ENCODE peak calls at places on chromosomes 1 and 21, in seven cellular contexts. One of them, this sample, is unnamed. For H3K4me1, the result is how much of the 10 kb centered on the place peaks cover.

GRCh38 chr21:44989538-44989888 is 49.7 kb downstream of the SLX9 start:
- DNase-seq in A673: no peak
- DNase-seq in mucosa of descending colon: no peak
- DNase-seq in IMR-90: peak
- DNase-seq in tibial artery: no peak
- DNase-seq in astrocyte: no peak
- DNase-seq in transverse colon: no peak
- DNase-seq in this sample: no peak

GRCh38 chr1:149962039-149962647 is 25.5 kb upstream of the MTMR11 start:
- DNase-seq in astrocyte: peak
- DNase-seq in transverse colon: peak
- DNase-seq in mucosa of descending colon: peak
- DNase-seq in IMR-90: peak
- DNase-seq in A673: peak
- DNase-seq in tibial artery: peak
- DNase-seq in this sample: peak

GRCh38 chr1:46094454-46094853 is 38.0 kb downstream of the PIK3R3 start:
- DNase-seq in IMR-90: peak
- DNase-seq in astrocyte: no peak
- DNase-seq in A673: no peak
- DNase-seq in tibial artery: no peak
- DNase-seq in mucosa of descending colon: no peak
- DNase-seq in transverse colon: no peak
- DNase-seq in this sample: no peak

GRCh38 chr1:166170075-166170474 is 3.3 kb upstream of the FAM78B start:
- DNase-seq in mucosa of descending colon: no peak
- DNase-seq in astrocyte: no peak
- DNase-seq in IMR-90: no peak
- DNase-seq in tibial artery: no peak
- DNase-seq in transverse colon: no peak
- DNase-seq in A673: no peak
- DNase-seq in this sample: no peak

GRCh38 chr1:46301406-46302090 is 1.9 kb downstream of the LRRC41 start:
- DNase-seq in mucosa of descending colon: no peak
- DNase-seq in tibial artery: peak
- DNase-seq in A673: peak
- DNase-seq in transverse colon: no peak
- DNase-seq in IMR-90: peak
- DNase-seq in astrocyte: peak
- DNase-seq in this sample: no peak

GRCh38 chr1:198780376-198780775 is 141.5 kb downstream of the PTPRC start:
- DNase-seq in A673: no peak
- DNase-seq in IMR-90: peak
- DNase-seq in tibial artery: no peak
- DNase-seq in astrocyte: no peak
- DNase-seq in transverse colon: no peak
- DNase-seq in mucosa of descending colon: no peak
- DNase-seq in this sample: no peak

GRCh38 chr1:230158422-230159291 is 91.6 kb downstream of the GALNT2 start:
- DNase-seq in tibial artery: no peak
- DNase-seq in A673: peak
- DNase-seq in transverse colon: peak
- DNase-seq in mucosa of descending colon: no peak
- DNase-seq in IMR-90: no peak
- DNase-seq in astrocyte: peak
- DNase-seq in this sample: no peak

GRCh38 chr21:38664315-38664714 is 141.4 kb upstream of the ETS2 start:
- DNase-seq in tibial artery: no peak
- DNase-seq in astrocyte: no peak
- DNase-seq in A673: no peak
- DNase-seq in mucosa of descending colon: no peak
- DNase-seq in IMR-90: no peak
- DNase-seq in transverse colon: no peak
- DNase-seq in this sample: no peak

GRCh38 chr21:23853796-23854379 is 1753.4 kb downstream of the MRPL39 start:
- DNase-seq in transverse colon: no peak
- DNase-seq in astrocyte: no peak
- DNase-seq in A673: peak
- DNase-seq in mucosa of descending colon: peak
- DNase-seq in tibial artery: no peak
- DNase-seq in IMR-90: peak
- DNase-seq in this sample: no peak

GRCh38 chr1:224762701-224763100 is 146.6 kb downstream of the CNIH3 start:
- DNase-seq in transverse colon: no peak
- DNase-seq in tibial artery: no peak
- DNase-seq in IMR-90: no peak
- DNase-seq in A673: no peak
- DNase-seq in astrocyte: no peak
- DNase-seq in mucosa of descending colon: no peak
- DNase-seq in this sample: no peak

GRCh38 chr1:7398982-7399381 is 372.1 kb upstream of the VAMP3 start:
- DNase-seq in tibial artery: no peak
- DNase-seq in A673: no peak
- DNase-seq in transverse colon: no peak
- DNase-seq in astrocyte: no peak
- DNase-seq in mucosa of descending colon: no peak
- DNase-seq in IMR-90: peak
- DNase-seq in this sample: no peak

GRCh38 chr1:199646761-199647160 is 380.7 kb upstream of the NR5A2 start:
- DNase-seq in astrocyte: no peak
- DNase-seq in tibial artery: no peak
- DNase-seq in A673: no peak
- DNase-seq in transverse colon: no peak
- DNase-seq in IMR-90: no peak
- DNase-seq in mucosa of descending colon: no peak
- DNase-seq in this sample: no peak

GRCh38 chr21:34510148-34511142 is 1.6 kb downstream of the KCNE1 start:
- DNase-seq in IMR-90: peak
- DNase-seq in transverse colon: peak
- DNase-seq in mucosa of descending colon: peak
- DNase-seq in astrocyte: no peak
- DNase-seq in A673: peak
- DNase-seq in tibial artery: peak
- DNase-seq in this sample: peak

GRCh38 chr1:234912541-234913312 is 215.9 kb downstream of the TOMM20 start:
- DNase-seq in mucosa of descending colon: no peak
- DNase-seq in A673: no peak
- DNase-seq in tibial artery: no peak
- DNase-seq in IMR-90: no peak
- DNase-seq in transverse colon: no peak
- DNase-seq in astrocyte: no peak
- DNase-seq in this sample: no peak

GRCh38 chr1:234915923-234916675 is 212.5 kb downstream of the TOMM20 start:
- DNase-seq in IMR-90: no peak
- DNase-seq in transverse colon: no peak
- DNase-seq in mucosa of descending colon: no peak
- DNase-seq in A673: peak
- DNase-seq in astrocyte: no peak
- DNase-seq in tibial artery: peak
- DNase-seq in this sample: no peak

GRCh38 chr1:234916840-234917239 is 211.8 kb downstream of the TOMM20 start:
- DNase-seq in transverse colon: no peak
- DNase-seq in IMR-90: no peak
- DNase-seq in tibial artery: no peak
- DNase-seq in A673: no peak
- DNase-seq in astrocyte: no peak
- DNase-seq in mucosa of descending colon: no peak
- DNase-seq in this sample: no peak

GRCh38 chr1:234913771-234914170 is 214.9 kb downstream of the TOMM20 start:
- DNase-seq in IMR-90: no peak
- DNase-seq in tibial artery: no peak
- DNase-seq in transverse colon: no peak
- DNase-seq in astrocyte: no peak
- DNase-seq in mucosa of descending colon: no peak
- DNase-seq in A673: no peak
- DNase-seq in this sample: no peak

DNA sequence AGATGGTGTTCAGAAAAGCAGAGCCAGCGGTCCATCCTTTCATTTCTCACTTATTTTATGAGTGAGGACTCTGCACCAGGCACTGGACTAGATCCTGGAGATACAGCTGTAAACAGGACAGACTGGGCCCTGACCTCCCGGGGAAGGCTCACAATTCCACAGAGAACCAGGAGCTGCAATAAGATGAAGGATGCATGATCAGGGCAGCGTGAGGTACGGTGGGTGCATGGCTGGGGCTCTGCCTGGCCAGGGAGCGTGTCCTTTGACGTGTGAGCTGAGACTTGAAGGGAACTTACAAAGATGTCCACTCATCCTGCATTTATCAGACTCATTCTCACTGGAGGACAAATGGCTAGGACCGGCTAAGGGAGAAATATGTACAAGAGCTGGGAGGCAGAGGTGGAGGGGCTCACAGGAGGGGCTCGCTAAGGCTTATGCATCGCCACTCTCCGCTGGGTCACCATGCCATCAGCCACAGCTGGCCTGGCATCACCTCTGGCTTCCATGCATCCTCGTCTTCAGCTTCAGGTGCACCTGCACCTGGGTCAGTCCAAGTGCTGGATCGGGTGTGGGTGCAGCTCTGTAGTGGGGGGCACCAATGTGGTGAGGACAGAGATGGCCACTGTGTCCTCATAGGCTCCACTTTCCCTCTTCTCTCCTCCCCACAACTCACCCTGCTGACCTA is 213.9 kb downstream of the TOMM20 start:
- DNase-seq in tibial artery: no peak
- DNase-seq in astrocyte: no peak
- DNase-seq in transverse colon: no peak
- DNase-seq in A673: no peak
- DNase-seq in IMR-90: no peak
- DNase-seq in mucosa of descending colon: no peak
- DNase-seq in this sample: no peak
- H3K4me1 ChIP-seq in tibial artery: under half
- H3K4me1 ChIP-seq in astrocyte: under half
- H3K4me1 ChIP-seq in transverse colon: under half
- H3K4me1 ChIP-seq in A673: under half
- H3K4me1 ChIP-seq in IMR-90: under half
- H3K4me1 ChIP-seq in mucosa of descending colon: under half
- H3K4me1 ChIP-seq in this sample: under half

GRCh38 chr1:226123591-226124471 is 61.3 kb downstream of the H3-3A start:
- DNase-seq in astrocyte: no peak
- DNase-seq in IMR-90: peak
- DNase-seq in A673: no peak
- DNase-seq in tibial artery: no peak
- DNase-seq in mucosa of descending colon: peak
- DNase-seq in transverse colon: peak
- DNase-seq in this sample: no peak

GRCh38 chr1:226126824-226127591 is 59.5 kb downstream of the ACBD3 start:
- DNase-seq in astrocyte: no peak
- DNase-seq in A673: no peak
- DNase-seq in transverse colon: peak
- DNase-seq in IMR-90: no peak
- DNase-seq in tibial artery: no peak
- DNase-seq in mucosa of descending colon: peak
- DNase-seq in this sample: no peak

GRCh38 chr1:226123212-226123560 is 60.7 kb downstream of the H3-3A start:
- DNase-seq in A673: no peak
- DNase-seq in mucosa of descending colon: no peak
- DNase-seq in astrocyte: no peak
- DNase-seq in tibial artery: no peak
- DNase-seq in IMR-90: no peak
- DNase-seq in transverse colon: no peak
- DNase-seq in this sample: no peak

GRCh38 chr1:226125097-226125630 is 61.4 kb downstream of the ACBD3 start:
- DNase-seq in mucosa of descending colon: peak
- DNase-seq in transverse colon: peak
- DNase-seq in A673: peak
- DNase-seq in astrocyte: peak
- DNase-seq in tibial artery: peak
- DNase-seq in IMR-90: peak
- DNase-seq in this sample: peak

DNA sequence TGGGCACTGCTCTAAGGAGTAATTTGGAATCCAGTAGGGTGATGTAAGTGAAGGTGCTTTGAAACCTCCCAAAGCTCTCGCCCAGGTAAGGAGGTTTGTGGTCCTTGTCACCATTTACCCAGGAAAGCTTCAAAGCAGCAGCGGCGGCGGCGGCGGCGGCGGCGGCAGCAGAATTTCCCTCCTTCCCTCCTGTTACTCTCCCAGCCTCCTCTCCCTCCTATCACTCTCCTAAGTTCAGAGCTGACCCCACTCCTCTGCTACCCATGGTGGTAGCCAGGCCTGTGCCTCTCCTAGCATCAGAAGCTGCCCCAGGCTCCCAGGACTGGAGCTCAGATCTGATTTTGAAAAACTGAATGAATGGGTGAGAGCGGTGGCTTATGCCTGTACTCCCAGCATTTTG is 60.7 kb downstream of the ACBD3 start:
- DNase-seq in IMR-90: no peak
- DNase-seq in transverse colon: no peak
- DNase-seq in mucosa of descending colon: no peak
- DNase-seq in A673: no peak
- DNase-seq in astrocyte: no peak
- DNase-seq in tibial artery: no peak
- DNase-seq in this sample: peak
- H3K4me1 ChIP-seq in IMR-90: under half
- H3K4me1 ChIP-seq in transverse colon: half or more
- H3K4me1 ChIP-seq in mucosa of descending colon: under half
- H3K4me1 ChIP-seq in A673: under half
- H3K4me1 ChIP-seq in astrocyte: under half
- H3K4me1 ChIP-seq in tibial artery: under half
- H3K4me1 ChIP-seq in this sample: under half

DNA sequence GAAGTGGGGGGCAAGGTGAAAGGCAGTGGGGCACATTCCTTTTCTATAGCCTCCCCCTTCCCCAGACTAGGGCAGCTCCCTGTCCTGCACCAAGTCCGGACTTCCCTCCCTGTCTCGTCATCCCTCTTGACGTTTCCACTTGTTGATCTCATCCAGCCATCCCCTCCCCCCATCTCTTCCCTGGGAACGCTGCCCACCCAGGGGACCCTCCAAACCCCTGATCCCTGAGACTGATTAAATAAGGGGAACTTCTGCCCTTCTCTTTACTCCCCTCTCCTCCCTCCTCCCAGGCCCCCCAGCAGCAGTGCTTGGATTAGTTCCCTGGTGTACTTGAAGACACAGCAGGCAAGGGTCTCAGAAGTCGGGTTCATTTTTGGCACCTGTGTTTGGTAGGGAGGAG is 10.9 kb downstream of the VANGL2 start:
- DNase-seq in A673: no peak
- DNase-seq in mucosa of descending colon: no peak
- DNase-seq in tibial artery: no peak
- DNase-seq in astrocyte: no peak
- DNase-seq in transverse colon: no peak
- DNase-seq in IMR-90: no peak
- DNase-seq in this sample: no peak
- H3K4me1 ChIP-seq in A673: under half
- H3K4me1 ChIP-seq in mucosa of descending colon: under half
- H3K4me1 ChIP-seq in tibial artery: under half
- H3K4me1 ChIP-seq in astrocyte: under half
- H3K4me1 ChIP-seq in transverse colon: under half
- H3K4me1 ChIP-seq in IMR-90: under half
- H3K4me1 ChIP-seq in this sample: under half

DNA sequence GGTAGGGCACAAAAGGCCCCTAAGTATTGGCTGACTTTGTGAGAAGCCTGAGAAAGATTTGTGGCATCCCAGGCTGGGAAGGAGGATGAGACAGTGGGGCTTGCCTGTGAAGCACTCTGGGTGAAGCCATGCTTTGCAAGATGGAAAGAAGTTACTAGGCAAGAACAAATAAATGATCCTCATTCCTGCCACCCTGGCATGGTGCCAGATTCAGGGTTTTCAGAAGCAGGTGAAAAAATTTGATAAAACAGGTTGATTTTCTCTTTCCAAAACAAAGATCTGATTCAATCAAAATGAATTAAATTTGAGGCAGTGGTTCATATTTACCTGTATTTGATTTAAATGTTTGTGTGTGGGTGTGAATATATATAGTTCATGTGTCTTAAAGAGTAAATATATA is 386.9 kb upstream of the PROX1 start:
- DNase-seq in mucosa of descending colon: no peak
- DNase-seq in A673: no peak
- DNase-seq in astrocyte: no peak
- DNase-seq in tibial artery: no peak
- DNase-seq in transverse colon: no peak
- DNase-seq in IMR-90: no peak
- DNase-seq in this sample: no peak
- H3K4me1 ChIP-seq in mucosa of descending colon: under half
- H3K4me1 ChIP-seq in A673: under half
- H3K4me1 ChIP-seq in astrocyte: under half
- H3K4me1 ChIP-seq in tibial artery: under half
- H3K4me1 ChIP-seq in transverse colon: under half
- H3K4me1 ChIP-seq in IMR-90: under half
- H3K4me1 ChIP-seq in this sample: under half

This sample was measured in breast epithelium.